ENCODE peak calls at places on chromosomes 3 and 15, in six cellular contexts. G is GM12878, A is HepG2, N is K562, I is GM12891, C is H1. K is an unnamed sample.

GRCh38 chr15:67190813-67191212 is 63.6 kb downstream of the AAGAB start:
- DNase-seq in I (no peak), N (no peak), C (no peak), G (no peak), A (no peak), K (no peak)

GRCh38 chr15:76418352-76419140 is 82.0 kb downstream of the ISL2 start:
- DNase-seq in C (no peak), I (no peak), N (no peak), G (no peak), A (no peak), K (no peak)

GRCh38 chr3:150170843-150171513 is 200.3 kb upstream of the PFN2 start:
- DNase-seq in A (no peak), G (no peak), N (no peak), C (no peak), I (no peak), K (no peak)

GRCh38 chr3:59103552-59103951 is 53.7 kb upstream of the CFAP20DC start:
- DNase-seq in G (no peak), I (no peak), N (no peak), C (no peak), A (no peak), K (no peak)

GRCh38 chr3:127607675-127608361 is 9.6 kb downstream of the MCM2 start:
- DNase-seq in N (no peak), A (no peak), I (no peak), G (no peak), C (no peak), K (no peak)

GRCh38 chr3:117665311-117665710 is 955.7 kb downstream of the TUSC7 start:
- DNase-seq in I (no peak), A (no peak), C (no peak), N (no peak), G (no peak), K (no peak)

GRCh38 chr3:107981471-107982111 is 109.2 kb downstream of the CD47 start:
- DNase-seq in G (no peak), C (no peak), A (no peak), I (no peak), N (no peak), K (no peak)

GRCh38 chr3:151816091-151816604 is 2.2 kb downstream of the AADAC start:
- DNase-seq in I (no peak), A (peak; percentile 79), G (no peak), C (no peak), N (peak; percentile 13), K (no peak)

GRCh38 chr15:101170568-101171350 is 81.1 kb downstream of the CHSY1 start:
- DNase-seq in G (no peak), I (no peak), C (no peak), A (no peak), N (no peak), K (no peak)

GRCh38 chr3:179555604-179556003 is 7.1 kb upstream of the ACTL6A start:
- DNase-seq in I (no peak), A (no peak), G (no peak), N (no peak), C (no peak), K (no peak)

GRCh38 chr3:132898131-132898530 is 140.1 kb upstream of the TMEM108 start:
- DNase-seq in N (no peak), C (no peak), A (no peak), G (no peak), I (no peak), K (no peak)

GRCh38 chr15:73899197-73900128 is 26.1 kb downstream of the TBC1D21 start:
- DNase-seq in A (no peak), G (no peak), C (no peak), N (no peak), I (no peak), K (no peak)

GRCh38 chr3:79467721-79468120 is 300.1 kb downstream of the ROBO1 start:
- DNase-seq in N (no peak), G (no peak), C (no peak), I (no peak), A (no peak), K (no peak)

GRCh38 chr3:187196573-187197094 is 652 bp upstream of the RTP1 start:
- DNase-seq in N (no peak), A (no peak), C (no peak), G (no peak), I (no peak), K (no peak)

GRCh38 chr3:97359958-97360357 is 404.6 kb upstream of the ARL6 start:
- DNase-seq in N (no peak), A (no peak), C (no peak), I (no peak), G (no peak), K (no peak)

GRCh38 chr15:65940618-65940909 is 71.3 kb downstream of the RAB11A start:
- DNase-seq in N (no peak), G (no peak), A (no peak), I (no peak), C (no peak), K (no peak)

GRCh38 chr3:108103040-108103751 is 12.4 kb upstream of the CD47 start:
- DNase-seq in A (peak; percentile 4), N (peak; percentile 30), G (no peak), I (no peak), C (no peak), K (no peak)

GRCh38 chr15:40266828-40267304 is 16.0 kb downstream of the ANKRD63 start:
- DNase-seq in N (peak; percentile 86), A (peak; percentile 21), I (no peak), G (no peak), C (no peak), K (no peak)

GRCh38 chr3:172125053-172125452 is 85.7 kb downstream of the FNDC3B start:
- DNase-seq in G (no peak), I (no peak), A (no peak), N (no peak), C (no peak), K (no peak)

GRCh38 chr15:99826146-99826745 is 93.0 kb upstream of the LYSMD4 start:
- DNase-seq in C (no peak), N (no peak), G (no peak), I (no peak), A (no peak), K (no peak)

GRCh38 chr3:37627951-37628620 is 233.6 kb upstream of the CTDSPL start:
- DNase-seq in A (no peak), G (peak; percentile 20), N (no peak), I (no peak), C (no peak), K (no peak)

GRCh38 chr3:15778332-15778858 is 19.4 kb downstream of the ANKRD28 start:
- DNase-seq in N (no peak), G (no peak), A (no peak), I (no peak), C (no peak), K (no peak)

GRCh38 chr3:42515976-42516375 is 13.5 kb downstream of the VIPR1 start:
- DNase-seq in N (no peak), A (no peak), I (no peak), C (no peak), G (no peak), K (no peak)

GRCh38 chr3:42516443-42516842 is 14.0 kb downstream of the VIPR1 start:
- DNase-seq in G (no peak), A (no peak), I (no peak), N (no peak), C (no peak), K (no peak)

GRCh38 chr3:42515391-42515916 is 13.0 kb downstream of the VIPR1 start:
- DNase-seq in N (no peak), I (no peak), C (no peak), A (no peak), G (no peak), K (no peak)

GRCh38 chr3:42518800-42519567 is 16.5 kb downstream of the VIPR1 start:
- DNase-seq in I (no peak), C (peak; percentile 85), N (peak; percentile 50), G (no peak), A (no peak), K (no peak)

GRCh38 chr3:42517143-42517542 is 14.7 kb downstream of the VIPR1 start:
- DNase-seq in N (no peak), C (no peak), I (no peak), G (no peak), A (no peak), K (no peak)
- TF ChIP-seq POLR2A in N (no peak), C (no peak), I (no peak), G (no peak), A (no peak), K (no peak)

DNA sequence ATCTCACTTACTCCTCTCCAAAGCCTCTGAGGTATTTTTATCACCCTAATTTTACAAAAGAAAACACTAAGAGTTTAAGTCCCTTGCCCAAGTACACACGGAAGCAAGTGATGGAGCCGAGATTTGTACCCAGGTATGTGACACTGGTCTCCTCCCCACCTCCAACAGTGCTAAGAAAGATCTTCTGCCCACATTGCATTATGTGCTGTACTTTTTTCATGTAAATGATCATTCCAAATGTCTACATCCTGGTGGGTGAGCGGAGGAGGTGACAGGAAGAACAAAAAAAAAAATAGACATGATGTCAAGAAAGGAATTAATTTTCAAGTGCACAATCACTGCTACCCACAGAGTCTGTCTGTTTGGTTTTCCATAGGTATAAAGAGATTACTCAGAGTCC is 694.1 kb downstream of the FHIT start:
- DNase-seq in G (no peak), A (no peak), I (no peak), C (no peak), N (no peak), K (no peak)
- TF ChIP-seq TAF1 in G (no peak), A (no peak), I (no peak), C (no peak), N (no peak), K (no peak)

DNA sequence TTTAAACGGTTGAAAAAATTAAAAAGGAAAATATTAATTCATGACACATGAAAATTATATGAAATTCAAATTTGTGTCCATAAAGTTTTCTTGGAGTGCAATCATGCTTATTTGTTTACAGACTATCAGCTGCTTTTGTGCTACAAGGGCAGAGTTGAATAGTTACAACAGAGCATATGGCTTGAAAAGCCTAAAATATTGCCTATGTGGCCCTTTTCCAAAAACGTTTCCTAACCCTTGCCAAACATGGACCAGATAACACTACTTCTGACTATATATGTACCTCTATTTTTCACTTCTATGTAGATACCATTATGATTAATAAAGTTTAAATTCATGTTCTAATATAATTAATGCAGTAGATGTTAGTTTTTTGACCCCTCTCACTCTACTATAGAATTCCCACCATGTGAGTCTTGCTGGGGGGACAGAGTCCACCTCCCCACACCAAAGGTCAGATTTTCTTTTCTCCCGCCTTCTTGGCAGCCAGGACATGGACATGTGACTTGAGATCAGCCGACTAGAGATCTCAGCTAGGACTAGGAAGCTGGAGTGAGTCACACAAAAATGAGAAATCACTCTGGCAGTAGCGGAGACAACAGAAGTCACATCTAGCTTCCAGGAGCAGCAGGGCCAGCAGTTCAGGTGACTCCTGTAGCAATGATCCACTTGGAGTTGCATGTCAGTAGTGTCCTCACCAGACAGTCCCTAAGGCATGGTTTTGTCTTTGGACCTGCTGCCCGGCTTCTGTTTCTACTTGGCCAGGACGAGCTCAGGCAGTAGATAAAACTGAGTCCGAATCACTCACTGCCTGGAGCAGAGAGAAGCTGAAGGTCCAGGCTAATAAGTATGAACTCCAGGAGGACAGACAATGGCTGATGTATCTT is 22.4 kb downstream of the CIAO2A start:
- DNase-seq in C (no peak), G (no peak), A (peak; percentile 74), N (peak; percentile 32), I (no peak), K (no peak)
- TF ChIP-seq POLR2A in C (no peak), G (no peak), A (no peak), N (no peak), I (no peak), K (no peak)

DNA sequence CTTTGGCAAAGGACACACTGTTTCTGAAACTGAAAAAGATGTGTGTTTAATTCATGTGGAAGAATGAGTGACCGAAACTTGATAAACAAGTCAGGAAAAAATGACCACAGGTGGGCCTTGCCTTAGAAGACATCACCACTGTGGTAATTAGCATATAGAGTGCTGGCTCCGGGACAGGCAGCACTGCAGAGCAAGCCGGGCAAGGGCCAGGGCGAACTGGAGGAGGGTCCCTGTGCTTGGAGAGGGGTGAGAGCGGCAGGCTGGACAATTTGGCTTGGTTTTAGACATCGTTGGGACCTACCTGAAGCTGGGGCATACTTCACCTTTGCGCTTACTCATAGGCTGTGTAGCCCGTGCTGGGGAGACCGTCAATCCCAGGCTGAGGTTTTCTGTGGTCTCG is 8.2 kb downstream of the RTP3 start:
- DNase-seq in G (no peak), N (no peak), C (no peak), A (no peak), I (no peak), K (no peak)
- TF ChIP-seq TAF1 in G (no peak), N (no peak), C (no peak), A (no peak), I (no peak), K (no peak)

K was measured in GM12892.